ENCODE peak calls at places on chromosomes 16 and 17, in six cellular contexts. C, U, J, N, P and W are unnamed samples.

GRCh38 chr17:13415877-13416416 is 185.8 kb downstream of the HS3ST3A1 start:
- DNase-seq in C (no peak), U (peak; percentile 39), J (no peak), N (no peak), P (peak; percentile 78), W (peak; percentile 52)

GRCh38 chr17:350706-351435 is 1.7 kb downstream of the RPH3AL start:
- DNase-seq in C (peak; percentile 72), U (no peak), J (no peak), N (peak; percentile 44), P (peak; percentile 20), W (no peak)

GRCh38 chr16:46897471-46897870 is 13.3 kb downstream of the GPT2 start:
- DNase-seq in C (no peak), U (no peak), J (no peak), N (no peak), P (no peak), W (no peak)

GRCh38 chr16:89437251-89437987 is 52.9 kb downstream of the ANKRD11 start:
- DNase-seq in C (no peak), U (no peak), J (no peak), N (no peak), P (no peak), W (no peak)

GRCh38 chr17:80270836-80271235 is 10.2 kb downstream of the RNF213 start:
- DNase-seq in C (no peak), U (no peak), J (peak; percentile 39), N (peak; percentile 37), P (peak; percentile 16), W (no peak)

GRCh38 chr17:16377804-16378400 is 3.0 kb upstream of the UBB start:
- DNase-seq in C (no peak), U (no peak), J (no peak), N (peak; percentile 90), P (peak; percentile 18), W (no peak)

GRCh38 chr17:19412510-19412909 is 1.5 kb downstream of the RNF112 start:
- DNase-seq in C (no peak), U (no peak), J (no peak), N (no peak), P (no peak), W (no peak)

GRCh38 chr17:12078791-12079190 is 58.1 kb downstream of the MAP2K4 start:
- DNase-seq in C (no peak), U (peak; percentile 24), J (no peak), N (peak; percentile 67), P (peak; percentile 64), W (no peak)

GRCh38 chr17:75152971-75153853 is 1.1 kb downstream of the JPT1 start:
- DNase-seq in C (no peak), U (no peak), J (no peak), N (peak; percentile 73), P (peak; percentile 25), W (no peak)

GRCh38 chr16:48136547-48137360 is 19.0 kb downstream of the ABCC12 start:
- DNase-seq in C (no peak), U (no peak), J (no peak), N (no peak), P (no peak), W (no peak)

GRCh38 chr16:88743693-88744519 is 37.6 kb downstream of the CTU2 start:
- DNase-seq in C (peak; percentile 90), U (no peak), J (peak; percentile 81), N (peak; percentile 70), P (peak; percentile 45), W (peak; percentile 90)

GRCh38 chr17:72465191-72466024 is 344.6 kb downstream of the SOX9 start:
- DNase-seq in C (peak; percentile 57), U (peak; percentile 54), J (no peak), N (peak; percentile 98), P (peak; percentile 98), W (no peak)

GRCh38 chr17:77842148-77842905 is 116.2 kb upstream of the TNRC6C start:
- DNase-seq in C (no peak), U (no peak), J (no peak), N (no peak), P (no peak), W (no peak)
- TF ChIP-seq CTCF in C (no peak), U (no peak), J (no peak), N (no peak), P (no peak), W (no peak)

GRCh38 chr16:57723170-57723569 is 12.4 kb upstream of the KATNB1 start:
- DNase-seq in C (no peak), U (no peak), J (no peak), N (no peak), P (no peak), W (no peak)
- TF ChIP-seq CTCF in C (no peak), U (no peak), J (peak; percentile 40), N (no peak), P (peak; percentile 46), W (peak; percentile 33)

DNA sequence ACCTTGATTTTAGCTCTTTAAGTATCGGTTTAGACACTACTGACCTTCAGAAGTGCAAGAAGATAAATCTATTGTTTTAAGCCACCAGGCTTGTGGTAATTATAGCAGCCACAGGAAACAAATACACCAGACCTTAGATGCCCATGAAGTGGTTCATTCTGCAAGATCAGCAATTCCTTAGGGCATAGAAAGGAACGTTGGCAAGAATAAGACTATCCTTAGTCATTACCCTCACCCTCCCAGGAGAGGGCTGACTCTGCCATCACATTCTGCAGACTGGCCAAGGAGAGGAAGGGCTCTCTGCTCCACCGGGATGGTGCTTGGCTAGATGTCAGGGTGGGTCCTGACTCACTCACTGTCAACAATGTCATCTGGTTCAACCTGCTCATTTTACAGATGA is 14.1 kb upstream of the NDEL1 start:
- DNase-seq in C (no peak), U (no peak), J (no peak), N (peak; percentile 67), P (no peak), W (no peak)
- TF ChIP-seq CTCF in C (no peak), U (no peak), J (no peak), N (no peak), P (no peak), W (no peak)

DNA sequence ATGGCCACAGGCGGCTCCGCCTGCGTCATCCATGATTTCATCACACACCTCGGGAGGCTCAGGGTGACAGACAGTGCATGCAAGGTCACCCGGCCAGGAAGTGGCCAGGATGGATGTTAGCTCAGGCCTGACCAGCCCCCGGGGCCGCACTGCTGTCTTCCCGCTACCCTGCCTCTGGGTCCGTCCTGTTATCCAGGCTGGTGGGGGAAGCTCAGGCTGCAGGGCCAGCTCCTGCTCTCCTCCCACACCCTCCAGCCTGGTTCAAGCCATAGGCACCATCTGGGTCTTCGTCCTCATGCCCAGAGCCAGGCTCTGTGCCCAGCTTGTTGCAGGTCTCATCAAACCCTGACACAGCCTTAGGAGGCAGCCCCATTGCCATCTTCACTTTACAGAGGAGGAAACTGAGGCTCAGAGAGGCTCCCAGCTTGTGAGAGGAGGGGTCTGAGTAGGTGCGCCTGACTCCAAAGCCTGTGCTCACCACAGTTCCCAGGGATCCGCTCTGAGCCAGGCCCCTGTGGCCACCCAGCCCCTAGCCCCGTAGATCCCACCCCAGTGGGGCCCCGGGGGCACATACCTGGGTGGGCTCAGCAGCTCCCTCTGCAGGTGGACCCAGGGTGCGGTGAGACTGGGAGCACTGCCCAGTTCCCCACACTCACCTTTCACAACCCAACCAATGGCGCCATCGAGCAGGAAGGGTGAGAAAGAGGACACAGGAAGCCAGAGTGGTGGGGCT is 414 bp upstream of the ADGRG3 start:
- DNase-seq in C (no peak), U (no peak), J (no peak), N (no peak), P (no peak), W (no peak)
- TF ChIP-seq CTCF in C (no peak), U (no peak), J (no peak), N (peak; percentile 18), P (peak; percentile 51), W (no peak)

GRCh38 chr16:82439678-82440293 is 187.0 kb upstream of the CDH13 start:
- DNase-seq in C (no peak), U (no peak), J (no peak), N (peak; percentile 13), P (no peak), W (no peak)
- TF ChIP-seq CTCF in C (no peak), U (peak; percentile 62), J (peak; percentile 51), N (peak; percentile 53), P (peak; percentile 37), W (no peak)

GRCh38 chr16:21179983-21180365 is 21.5 kb downstream of the LDAF1 start:
- DNase-seq in C (no peak), U (no peak), J (no peak), N (no peak), P (no peak), W (no peak)
- TF ChIP-seq CTCF in C (no peak), U (no peak), J (no peak), N (no peak), P (no peak), W (no peak)

GRCh38 chr17:5786510-5786875 is 202.2 kb upstream of the NLRP1 start:
- DNase-seq in C (no peak), U (no peak), J (no peak), N (no peak), P (no peak), W (no peak)

GRCh38 chr17:5784791-5785190 is 200.5 kb upstream of the NLRP1 start:
- DNase-seq in C (no peak), U (no peak), J (no peak), N (peak; percentile 57), P (no peak), W (no peak)

GRCh38 chr17:5785343-5785742 is 201.0 kb upstream of the NLRP1 start:
- DNase-seq in C (no peak), U (no peak), J (no peak), N (peak; percentile 74), P (peak; percentile 71), W (no peak)

GRCh38 chr17:5783851-5784250 is 199.5 kb upstream of the NLRP1 start:
- DNase-seq in C (no peak), U (no peak), J (no peak), N (peak; percentile 69), P (no peak), W (no peak)

DNA sequence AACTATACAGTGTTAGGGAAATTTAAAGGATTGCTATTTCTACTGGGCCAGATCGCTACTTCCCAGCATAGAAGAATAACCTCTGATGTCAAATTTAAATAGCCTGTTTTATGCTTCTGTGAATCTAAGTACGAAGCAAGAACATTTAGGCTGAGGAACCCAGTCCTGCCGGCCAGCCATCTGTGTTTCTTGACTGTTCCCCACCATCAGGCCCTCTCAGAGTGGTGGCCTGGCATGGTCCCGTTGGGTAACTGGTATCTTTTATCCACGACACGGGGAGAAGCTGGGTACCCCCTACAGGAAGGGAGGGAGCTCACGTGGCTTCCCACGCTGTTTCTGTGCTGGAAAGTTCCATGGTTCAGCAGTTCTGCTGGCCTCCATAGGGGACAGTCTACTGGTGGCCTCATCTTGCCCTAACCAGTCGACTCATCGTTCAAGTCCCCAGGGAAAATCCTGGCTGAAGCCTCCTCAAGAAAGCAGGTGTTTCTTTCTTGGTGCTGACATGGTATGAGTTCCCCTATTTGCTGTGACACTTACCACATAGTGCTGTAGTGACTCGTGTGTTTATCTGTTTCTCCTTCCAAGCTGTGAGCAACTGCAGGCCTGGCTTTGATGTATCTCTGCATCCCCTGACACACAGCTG is 201.7 kb upstream of the NLRP1 start:
- DNase-seq in C (no peak), U (peak; percentile 51), J (no peak), N (peak; percentile 33), P (peak; percentile 72), W (no peak)
- TF ChIP-seq CTCF in C (no peak), U (no peak), J (no peak), N (no peak), P (peak; percentile 58), W (no peak)

GRCh38 chr16:55502801-55503366 is 6.0 kb upstream of the LPCAT2 start:
- DNase-seq in C (peak; percentile 92), U (peak; percentile 91), J (no peak), N (no peak), P (no peak), W (no peak)
- TF ChIP-seq CTCF in C (no peak), U (peak; percentile 30), J (no peak), N (no peak), P (peak; percentile 8), W (no peak)